ENCODE peak calls at places on chromosomes 12 and 14, in six cellular contexts. R is PC-3; L is GM23248; Q is aorta; Z is CD8-positive, alpha-beta memory T cell; U is lower lobe of right lung. G is an unnamed sample.
A peak's percentile ranks its signal among the peaks of the same experiment; 100 is the strongest.

GRCh38 chr12:47900480-47901129 is 4.2 kb downstream of the VDR start:
- DNase-seq in R (peak; percentile 74), L (peak; percentile 60), Q (no peak), Z (no peak), U (peak; percentile 63), G (no peak)

GRCh38 chr12:105053116-105053572 is 31.1 kb downstream of the ALDH1L2 start:
- DNase-seq in R (peak; percentile 97), L (peak; percentile 76), Q (peak; percentile 80), Z (peak; percentile 80), U (peak; percentile 66), G (peak; percentile 86)

GRCh38 chr14:94907626-94908261 is 137.8 kb upstream of the GSC start:
- DNase-seq in R (no peak), L (no peak), Q (no peak), Z (no peak), U (no peak), G (peak; percentile 29)

GRCh38 chr12:90102957-90103652 is 394.5 kb upstream of the ATP2B1 start:
- DNase-seq in R (peak; percentile 61), L (peak; percentile 67), Q (no peak), Z (no peak), U (no peak), G (no peak)

GRCh38 chr14:55052259-55052930 is 948 bp downstream of the MAPK1IP1L start:
- DNase-seq in R (peak; percentile 33), L (peak; percentile 64), Q (no peak), Z (no peak), U (no peak), G (no peak)

GRCh38 chr12:120076651-120077050 is 39.9 kb downstream of the RAB35 start:
- DNase-seq in R (no peak), L (no peak), Q (peak; percentile 41), Z (no peak), U (no peak), G (no peak)

GRCh38 chr12:95424271-95424994 is 49.5 kb upstream of the METAP2 start:
- DNase-seq in R (no peak), L (no peak), Q (no peak), Z (no peak), U (no peak), G (no peak)

GRCh38 chr12:71686658-71687025 is 760 bp downstream of the TMEM19 start:
- DNase-seq in R (peak; percentile 37), L (peak; percentile 57), Q (no peak), Z (no peak), U (no peak), G (no peak)

GRCh38 chr14:68785817-68786490 is 6.9 kb downstream of the ZFP36L1 start:
- DNase-seq in R (peak; percentile 18), L (peak; percentile 76), Q (no peak), Z (peak; percentile 61), U (no peak), G (no peak)

GRCh38 chr14:101241807-101242278 is 319.5 kb upstream of the DIO3 start:
- DNase-seq in R (peak; percentile 66), L (no peak), Q (peak; percentile 64), Z (no peak), U (peak; percentile 35), G (no peak)

GRCh38 chr12:47828967-47829482 is 9.3 kb upstream of the HDAC7 start:
- DNase-seq in R (peak; percentile 90), L (peak; percentile 79), Q (peak; percentile 92), Z (no peak), U (peak; percentile 85), G (peak; percentile 94)

GRCh38 chr12:59708059-59708458 is 112.2 kb downstream of the SLC16A7 start:
- DNase-seq in R (peak; percentile 79), L (peak; percentile 75), Q (no peak), Z (no peak), U (no peak), G (no peak)

GRCh38 chr12:65631621-65632111 is 192.6 kb upstream of the HMGA2 start:
- DNase-seq in R (peak; percentile 99), L (peak; percentile 99), Q (no peak), Z (no peak), U (no peak), G (no peak)

GRCh38 chr12:3170423-3171194 is 93.4 kb downstream of the TSPAN9 start:
- DNase-seq in R (peak; percentile 81), L (peak; percentile 95), Q (peak; percentile 34), Z (no peak), U (no peak), G (no peak)

GRCh38 chr12:14777271-14777670 is 26.0 kb downstream of the WBP11 start:
- DNase-seq in R (peak; percentile 86), L (peak; percentile 44), Q (no peak), Z (no peak), U (no peak), G (no peak)

GRCh38 chr14:92565718-92566115 is 52.1 kb downstream of the RIN3 start:
- DNase-seq in R (peak; percentile 73), L (no peak), Q (no peak), Z (no peak), U (no peak), G (no peak)

GRCh38 chr14:92564361-92565039 is 50.9 kb downstream of the RIN3 start:
- DNase-seq in R (no peak), L (no peak), Q (no peak), Z (no peak), U (peak; percentile 63), G (peak; percentile 73)

GRCh38 chr14:92565040-92565717 is 51.6 kb downstream of the RIN3 start:
- DNase-seq in R (peak; percentile 60), L (no peak), Q (no peak), Z (no peak), U (no peak), G (no peak)

GRCh38 chr14:92561906-92562489 is 48.4 kb downstream of the RIN3 start:
- DNase-seq in R (no peak), L (no peak), Q (no peak), Z (no peak), U (no peak), G (no peak)

DNA sequence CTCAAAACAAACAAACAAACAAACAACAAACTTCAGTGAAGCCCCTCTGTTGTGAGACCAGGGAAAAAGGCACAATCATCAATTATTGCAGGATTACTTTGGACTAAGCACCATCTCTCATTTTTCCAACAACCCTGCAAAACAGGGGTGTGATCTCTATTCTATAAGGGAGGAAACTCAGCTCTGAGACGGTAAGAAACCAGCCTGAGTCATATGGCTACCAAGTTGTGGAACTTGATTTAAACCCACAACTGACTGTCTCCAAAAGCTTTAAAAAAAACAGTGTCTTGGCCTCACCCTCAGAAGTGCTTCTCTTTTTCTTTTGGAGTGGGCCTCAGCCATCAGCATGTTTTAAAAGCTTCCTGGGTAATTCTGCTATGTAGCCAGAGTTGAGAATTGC is 49.8 kb downstream of the RIN3 start:
- DNase-seq in R (peak; percentile 77), L (peak; percentile 69), Q (no peak), Z (no peak), U (no peak), G (no peak)
- H3K27ac ChIP-seq in R (no peak overlapping the region), L (no peak overlapping the region), Q (no peak overlapping the region), Z (no peak overlapping the region), U (peak overlapping the region; percentile 54), G (no peak overlapping the region)

GRCh38 chr12:67486671-67487070 is 161.9 kb upstream of the DYRK2 start:
- DNase-seq in R (no peak), L (no peak), Q (no peak), Z (no peak), U (no peak), G (no peak)

GRCh38 chr12:67482751-67483661 is 165.5 kb upstream of the DYRK2 start:
- DNase-seq in R (peak; percentile 70), L (peak; percentile 59), Q (peak; percentile 79), Z (peak; percentile 89), U (peak; percentile 72), G (peak; percentile 90)

GRCh38 chr12:67484788-67485480 is 163.6 kb upstream of the DYRK2 start:
- DNase-seq in R (peak; percentile 63), L (no peak), Q (no peak), Z (no peak), U (no peak), G (no peak)

DNA sequence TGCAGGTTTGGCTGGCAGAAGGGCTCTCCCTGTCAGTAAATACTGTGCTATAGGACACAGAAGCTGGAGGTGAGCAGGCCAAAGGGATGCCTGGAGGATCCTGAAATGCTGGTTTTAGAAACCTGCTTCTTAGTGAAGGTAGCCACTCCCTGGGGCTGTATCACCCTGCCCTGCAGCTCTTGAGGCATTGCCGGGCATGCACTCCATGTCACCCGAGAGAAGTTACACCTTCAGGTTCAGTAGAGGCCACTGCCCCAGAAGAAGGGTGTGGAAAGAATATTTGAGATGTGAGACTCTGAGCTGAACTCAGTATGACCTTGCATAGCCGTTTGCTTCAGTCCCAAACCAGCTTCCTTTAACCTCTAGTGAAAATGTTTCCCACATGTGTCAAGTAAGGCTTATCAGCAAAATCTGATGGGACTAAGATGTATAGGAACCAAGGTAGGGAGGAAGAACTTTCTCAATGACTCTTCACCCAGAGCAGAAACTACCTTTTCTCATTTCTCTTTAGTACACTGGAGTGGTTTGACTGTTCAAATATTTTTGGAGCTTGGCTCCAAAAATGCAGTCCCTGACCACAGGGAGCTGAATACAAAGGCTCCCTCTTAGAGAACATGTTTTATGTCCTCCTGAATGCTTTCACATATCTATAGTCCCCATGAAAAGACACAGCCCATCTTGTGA is 164.5 kb upstream of the DYRK2 start:
- DNase-seq in R (peak; percentile 93), L (peak; percentile 15), Q (no peak), Z (no peak), U (no peak), G (no peak)
- H3K27ac ChIP-seq in R (peak overlapping the region; percentile 95), L (no peak overlapping the region), Q (no peak overlapping the region), Z (no peak overlapping the region), U (no peak overlapping the region), G (no peak overlapping the region)

GRCh38 chr12:19404232-19404880 is 34.9 kb upstream of the AEBP2 start:
- DNase-seq in R (no peak), L (no peak), Q (no peak), Z (peak; percentile 49), U (no peak), G (no peak)

GRCh38 chr12:19397534-19397933 is 41.8 kb upstream of the AEBP2 start:
- DNase-seq in R (peak; percentile 10), L (peak; percentile 11), Q (no peak), Z (no peak), U (no peak), G (no peak)

GRCh38 chr12:19398376-19399363 is 40.6 kb upstream of the AEBP2 start:
- DNase-seq in R (no peak), L (peak; percentile 28), Q (no peak), Z (no peak), U (no peak), G (no peak)

GRCh38 chr12:19402211-19402610 is 37.1 kb upstream of the AEBP2 start:
- DNase-seq in R (no peak), L (no peak), Q (no peak), Z (no peak), U (no peak), G (no peak)

DNA sequence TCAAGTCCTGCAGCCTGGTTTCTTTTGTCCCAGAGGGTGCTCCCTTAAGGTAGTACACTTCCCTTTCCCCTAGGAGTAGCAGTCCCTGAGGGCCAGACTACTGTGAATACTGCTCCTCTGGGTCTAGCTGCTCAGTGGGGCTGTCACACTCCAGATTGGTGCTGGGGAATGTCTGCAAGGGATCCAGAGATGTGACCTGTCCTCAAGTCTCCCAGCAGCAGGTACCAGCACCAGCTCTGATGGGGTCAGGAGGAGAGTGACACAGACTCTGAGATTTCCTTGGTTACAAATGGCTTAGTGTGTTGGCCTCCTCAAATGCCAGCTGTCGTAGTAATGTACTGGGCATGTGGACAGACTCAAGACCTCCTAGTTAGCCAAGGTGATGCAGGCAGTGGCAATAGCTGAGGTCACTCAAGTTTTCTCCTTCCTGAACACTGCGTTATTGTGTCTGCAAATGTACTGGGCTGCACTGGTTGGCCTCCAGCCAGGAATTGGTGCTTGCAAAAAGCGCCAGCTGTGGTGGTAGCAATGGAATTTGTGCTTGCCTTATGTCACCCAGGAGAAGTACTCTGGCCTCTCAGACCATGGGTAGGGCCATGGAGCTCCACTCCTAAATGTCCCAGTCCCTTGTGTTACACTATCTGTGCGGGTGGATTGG is 36.4 kb upstream of the AEBP2 start:
- DNase-seq in R (no peak), L (peak; percentile 49), Q (no peak), Z (no peak), U (peak; percentile 57), G (peak; percentile 18)
- H3K27ac ChIP-seq in R (no peak overlapping the region), L (no peak overlapping the region), Q (peak overlapping the region; percentile 59), Z (no peak overlapping the region), U (no peak overlapping the region), G (no peak overlapping the region)

GRCh38 chr14:22915886-22916521 is 2.9 kb downstream of the RBM23 start:
- DNase-seq in R (no peak), L (peak; percentile 46), Q (no peak), Z (no peak), U (peak; percentile 52), G (no peak)
- H3K27ac ChIP-seq in R (no peak overlapping the region), L (peak overlapping the region; percentile 3), Q (no peak overlapping the region), Z (no peak overlapping the region), U (peak overlapping the region; percentile 32), G (no peak overlapping the region)

G was measured in right cardiac atrium.